ENCODE peak calls at places on chromosomes 13 and 19, in six cellular contexts. One of them, this sample, is unnamed.

GRCh38 chr13:113410472-113411201 is 42.7 kb downstream of the ADPRHL1 start:
- DNase-seq in fibroblast of pulmonary artery: peak
- DNase-seq in NB4: peak
- DNase-seq in spleen: peak
- DNase-seq in lung: no peak
- DNase-seq in body of pancreas: no peak
- DNase-seq in this sample: peak

GRCh38 chr13:35768126-35768525 is 291.6 kb upstream of the MAB21L1 start:
- DNase-seq in spleen: no peak
- DNase-seq in lung: no peak
- DNase-seq in body of pancreas: no peak
- DNase-seq in NB4: no peak
- DNase-seq in fibroblast of pulmonary artery: no peak
- DNase-seq in this sample: no peak

GRCh38 chr13:106555631-106556328 is 12.2 kb downstream of the ARGLU1 start:
- DNase-seq in lung: no peak
- DNase-seq in body of pancreas: no peak
- DNase-seq in fibroblast of pulmonary artery: peak
- DNase-seq in spleen: no peak
- DNase-seq in NB4: no peak
- DNase-seq in this sample: no peak

GRCh38 chr19:14517446-14517839 is 754 bp downstream of the DNAJB1 start:
- DNase-seq in lung: peak
- DNase-seq in body of pancreas: no peak
- DNase-seq in NB4: peak
- DNase-seq in spleen: no peak
- DNase-seq in fibroblast of pulmonary artery: peak
- DNase-seq in this sample: no peak

GRCh38 chr13:108597943-108598342 is 31.5 kb upstream of the MYO16 start:
- DNase-seq in NB4: no peak
- DNase-seq in fibroblast of pulmonary artery: no peak
- DNase-seq in lung: no peak
- DNase-seq in body of pancreas: no peak
- DNase-seq in spleen: no peak
- DNase-seq in this sample: peak

GRCh38 chr19:18251587-18252369 is 22.5 kb downstream of the IQCN start:
- DNase-seq in lung: peak
- DNase-seq in fibroblast of pulmonary artery: peak
- DNase-seq in spleen: peak
- DNase-seq in body of pancreas: peak
- DNase-seq in NB4: peak
- DNase-seq in this sample: peak

GRCh38 chr19:10861118-10861651 is 10.2 kb upstream of the CARM1 start:
- DNase-seq in spleen: no peak
- DNase-seq in fibroblast of pulmonary artery: peak
- DNase-seq in body of pancreas: peak
- DNase-seq in lung: no peak
- DNase-seq in NB4: peak
- DNase-seq in this sample: no peak

GRCh38 chr19:11130824-11131455 is 24.6 kb downstream of the SPC24 start:
- DNase-seq in lung: peak
- DNase-seq in spleen: peak
- DNase-seq in fibroblast of pulmonary artery: peak
- DNase-seq in body of pancreas: peak
- DNase-seq in NB4: peak
- DNase-seq in this sample: peak

GRCh38 chr19:10839071-10840050 is 3.3 kb upstream of the TMED1 start:
- DNase-seq in fibroblast of pulmonary artery: no peak
- DNase-seq in spleen: no peak
- DNase-seq in body of pancreas: peak
- DNase-seq in NB4: no peak
- DNase-seq in lung: no peak
- DNase-seq in this sample: no peak

GRCh38 chr19:29446331-29446730 is 79.5 kb upstream of the VSTM2B start:
- DNase-seq in NB4: no peak
- DNase-seq in lung: no peak
- DNase-seq in spleen: no peak
- DNase-seq in fibroblast of pulmonary artery: no peak
- DNase-seq in body of pancreas: no peak
- DNase-seq in this sample: no peak

GRCh38 chr19:56748443-56748842 is 76.9 kb upstream of the ZNF835 start:
- DNase-seq in body of pancreas: peak
- DNase-seq in lung: no peak
- DNase-seq in fibroblast of pulmonary artery: peak
- DNase-seq in spleen: no peak
- DNase-seq in NB4: peak
- DNase-seq in this sample: peak

GRCh38 chr19:46416077-46416709 is 2.8 kb upstream of the CCDC8 start:
- DNase-seq in spleen: peak
- DNase-seq in lung: peak
- DNase-seq in NB4: peak
- DNase-seq in fibroblast of pulmonary artery: peak
- DNase-seq in body of pancreas: peak
- DNase-seq in this sample: peak

GRCh38 chr19:11164879-11165406 is 9.4 kb upstream of the SPC24 start:
- DNase-seq in NB4: no peak
- DNase-seq in spleen: no peak
- DNase-seq in lung: peak
- DNase-seq in fibroblast of pulmonary artery: peak
- DNase-seq in body of pancreas: no peak
- DNase-seq in this sample: peak

GRCh38 chr13:29171244-29171643 is 351.1 kb downstream of the MTUS2 start:
- DNase-seq in body of pancreas: no peak
- DNase-seq in fibroblast of pulmonary artery: no peak
- DNase-seq in lung: no peak
- DNase-seq in spleen: no peak
- DNase-seq in NB4: no peak
- DNase-seq in this sample: no peak

GRCh38 chr19:46979103-46979769 is 40.4 kb upstream of the NPAS1 start:
- DNase-seq in lung: no peak
- DNase-seq in spleen: no peak
- DNase-seq in body of pancreas: no peak
- DNase-seq in NB4: no peak
- DNase-seq in fibroblast of pulmonary artery: no peak
- DNase-seq in this sample: no peak

GRCh38 chr19:31064486-31064885 is 284.8 kb downstream of the TSHZ3 start:
- DNase-seq in NB4: no peak
- DNase-seq in body of pancreas: no peak
- DNase-seq in lung: no peak
- DNase-seq in fibroblast of pulmonary artery: no peak
- DNase-seq in spleen: no peak
- DNase-seq in this sample: no peak

DNA sequence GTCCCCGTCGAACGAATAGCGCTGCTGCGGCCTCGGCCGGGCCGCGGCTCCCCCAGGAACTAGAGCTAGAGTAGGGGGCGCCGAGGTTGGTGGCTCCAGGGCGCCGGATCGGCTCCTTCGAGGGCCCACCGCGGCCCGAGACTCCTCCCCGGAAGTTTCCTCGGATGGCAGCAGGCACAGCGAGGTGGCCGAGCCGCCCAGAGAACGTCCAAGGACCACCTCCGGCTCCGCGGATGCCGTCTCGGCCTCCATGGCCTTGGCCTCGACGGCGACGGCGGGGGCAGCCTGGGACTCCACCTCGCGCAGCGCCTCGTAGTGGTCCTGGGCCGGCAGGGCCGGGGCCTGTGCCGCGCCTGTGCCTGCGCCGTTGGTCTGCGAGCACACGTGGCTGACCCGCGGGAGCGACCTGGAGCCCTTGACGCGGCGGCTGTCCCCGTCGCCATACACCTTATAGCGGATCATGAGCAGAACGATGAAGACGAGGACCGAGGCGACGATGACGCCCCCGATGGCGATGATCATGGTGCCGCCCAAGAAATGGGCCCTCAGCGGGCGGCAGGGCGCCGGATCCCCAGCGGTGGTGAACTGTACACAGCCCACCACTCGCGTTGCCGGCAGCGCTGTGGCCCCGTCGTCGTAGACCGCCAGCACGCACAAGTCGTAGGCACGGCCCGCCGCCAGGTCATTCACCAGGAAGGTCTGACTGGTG is 11.8 kb downstream of the IFNL1 start:
- DNase-seq in lung: no peak
- DNase-seq in NB4: no peak
- DNase-seq in fibroblast of pulmonary artery: no peak
- DNase-seq in spleen: peak
- DNase-seq in body of pancreas: no peak
- DNase-seq in this sample: no peak
- H3K4me3 ChIP-seq in lung: no peak
- H3K4me3 ChIP-seq in NB4: no peak
- H3K4me3 ChIP-seq in fibroblast of pulmonary artery: no peak
- H3K4me3 ChIP-seq in spleen: peak
- H3K4me3 ChIP-seq in body of pancreas: no peak
- H3K4me3 ChIP-seq in this sample: no peak

GRCh38 chr19:40443131-40443929 is 805 bp downstream of the SERTAD3 start:
- DNase-seq in fibroblast of pulmonary artery: peak
- DNase-seq in spleen: peak
- DNase-seq in body of pancreas: peak
- DNase-seq in lung: peak
- DNase-seq in NB4: peak
- DNase-seq in this sample: peak

GRCh38 chr19:40445637-40445944 is 1.5 kb upstream of the SERTAD3 start:
- DNase-seq in lung: no peak
- DNase-seq in body of pancreas: no peak
- DNase-seq in fibroblast of pulmonary artery: no peak
- DNase-seq in spleen: peak
- DNase-seq in NB4: no peak
- DNase-seq in this sample: no peak

GRCh38 chr19:40445006-40445312 is 824 bp upstream of the SERTAD3 start:
- DNase-seq in body of pancreas: no peak
- DNase-seq in lung: no peak
- DNase-seq in NB4: no peak
- DNase-seq in fibroblast of pulmonary artery: no peak
- DNase-seq in spleen: no peak
- DNase-seq in this sample: no peak

GRCh38 chr19:40443930-40444180 is 280 bp downstream of the SERTAD3 start:
- DNase-seq in fibroblast of pulmonary artery: peak
- DNase-seq in lung: no peak
- DNase-seq in body of pancreas: no peak
- DNase-seq in spleen: no peak
- DNase-seq in NB4: no peak
- DNase-seq in this sample: no peak

GRCh38 chr19:40444181-40445005 is at the start of gene SERTAD3:
- DNase-seq in NB4: peak
- DNase-seq in body of pancreas: peak
- DNase-seq in lung: peak
- DNase-seq in fibroblast of pulmonary artery: peak
- DNase-seq in spleen: peak
- DNase-seq in this sample: peak
- TF ChIP-seq CTCF in NB4: peak
- TF ChIP-seq CTCF in body of pancreas: peak
- TF ChIP-seq CTCF in lung: no peak
- TF ChIP-seq CTCF in fibroblast of pulmonary artery: peak
- TF ChIP-seq CTCF in spleen: no peak
- TF ChIP-seq CTCF in this sample: no peak

DNA sequence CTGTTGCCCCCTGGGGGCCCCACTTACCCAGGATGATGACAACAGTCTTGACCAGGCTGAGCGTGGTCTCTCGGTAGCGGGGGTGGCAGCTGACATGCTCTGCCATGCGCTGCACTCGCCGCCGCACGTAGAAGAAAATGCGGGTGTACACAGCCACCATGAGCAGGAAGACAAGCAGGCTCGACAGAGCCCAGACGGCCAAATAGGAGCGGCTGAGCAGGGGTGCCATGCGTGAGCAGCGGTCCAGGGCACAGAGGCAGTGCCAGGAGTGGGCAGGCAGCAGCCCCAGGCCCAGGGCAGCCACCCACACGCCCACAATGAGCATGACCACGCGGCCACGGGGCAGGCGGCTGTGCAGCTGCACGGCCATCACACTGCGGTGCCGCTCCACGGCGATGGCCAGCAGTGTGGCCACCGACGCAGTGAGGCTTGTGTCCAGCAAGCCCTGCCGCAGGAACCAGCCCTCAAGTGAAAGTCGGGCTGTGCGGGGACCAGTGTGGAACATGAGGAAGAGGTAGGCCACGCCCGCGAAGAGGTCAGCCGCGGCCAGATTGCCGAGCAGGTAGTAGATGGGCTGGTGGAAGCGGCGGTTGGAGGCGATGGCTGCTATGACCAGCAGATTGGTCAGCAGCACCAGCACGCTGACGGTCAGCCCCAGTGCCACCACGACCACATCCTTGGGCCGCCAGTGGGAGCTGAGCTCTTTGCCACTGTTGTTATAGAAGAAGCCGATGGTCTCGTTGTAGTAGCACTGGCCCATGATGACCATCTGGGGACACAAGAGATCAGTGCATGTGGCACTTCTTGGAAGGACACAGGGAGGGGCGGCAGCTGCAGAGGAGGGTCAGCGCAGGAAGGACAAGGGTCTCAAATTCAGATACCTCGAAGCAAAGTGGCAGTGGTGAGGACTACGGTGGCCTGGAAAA is 1.2 kb downstream of the LPAR2 start:
- DNase-seq in NB4: no peak
- DNase-seq in lung: no peak
- DNase-seq in body of pancreas: no peak
- DNase-seq in spleen: peak
- DNase-seq in fibroblast of pulmonary artery: no peak
- DNase-seq in this sample: no peak
- H3K4me3 ChIP-seq in NB4: no peak
- H3K4me3 ChIP-seq in lung: no peak
- H3K4me3 ChIP-seq in body of pancreas: no peak
- H3K4me3 ChIP-seq in spleen: peak
- H3K4me3 ChIP-seq in fibroblast of pulmonary artery: no peak
- H3K4me3 ChIP-seq in this sample: no peak

DNA sequence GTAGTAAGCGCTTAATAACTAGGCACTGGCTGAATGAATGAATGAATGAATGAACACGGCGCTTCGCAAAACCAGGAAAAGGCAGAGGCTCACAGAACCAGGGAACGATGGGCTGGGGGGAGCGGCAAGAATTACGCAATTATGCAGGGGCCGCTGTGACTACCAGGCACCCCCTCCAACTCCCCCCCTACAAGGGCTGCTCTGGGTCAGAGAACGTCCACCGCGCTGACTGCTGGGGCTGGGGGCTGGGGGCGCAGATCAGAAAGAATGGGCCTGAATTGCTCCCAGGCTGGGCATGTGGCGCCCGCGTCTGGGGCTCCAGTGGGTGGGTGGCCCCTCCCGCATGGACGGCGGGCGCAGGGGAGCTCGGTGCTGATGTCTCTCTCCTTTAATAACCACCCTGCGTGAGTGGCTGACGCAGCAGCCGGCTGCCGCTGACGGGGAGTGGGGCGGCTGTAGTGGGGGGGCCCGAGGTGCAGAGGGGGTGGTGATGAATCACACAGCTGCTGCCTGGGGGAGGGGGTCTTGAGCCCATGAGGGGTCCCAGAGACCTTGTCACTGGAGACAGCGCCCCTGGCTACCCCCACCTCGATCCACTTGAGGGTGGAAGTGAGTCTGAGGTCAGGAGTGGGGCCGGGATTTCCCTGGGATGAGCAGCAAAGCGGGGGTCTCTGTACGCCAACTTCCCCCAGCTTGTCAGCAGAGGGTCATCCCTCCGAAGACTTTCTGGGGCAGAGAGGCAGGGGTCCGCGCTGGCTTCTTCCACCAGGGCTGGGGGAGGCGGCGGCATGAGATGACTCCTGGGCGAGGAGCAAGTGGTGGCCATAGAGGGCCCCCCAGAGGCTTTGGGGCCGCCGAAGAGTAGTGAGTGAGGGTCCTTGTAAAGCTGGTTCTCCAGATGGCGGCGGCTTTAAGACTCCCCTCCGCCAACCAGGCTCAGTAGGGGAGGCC is 1.4 kb upstream of the CIRBP start:
- DNase-seq in NB4: no peak
- DNase-seq in body of pancreas: peak
- DNase-seq in fibroblast of pulmonary artery: no peak
- DNase-seq in spleen: peak
- DNase-seq in lung: no peak
- DNase-seq in this sample: peak
- TF ChIP-seq CTCF in NB4: no peak
- TF ChIP-seq CTCF in body of pancreas: no peak
- TF ChIP-seq CTCF in fibroblast of pulmonary artery: no peak
- TF ChIP-seq CTCF in spleen: no peak
- TF ChIP-seq CTCF in lung: no peak
- TF ChIP-seq CTCF in this sample: no peak